ENCODE peak calls at places on chromosomes 6 and 20, in four cellular contexts. One of them, this sample, is unnamed.

GRCh38 chr6:33207569-33208088 is 671 bp upstream of the RING1 start:
- DNase-seq in GM23338: peak
- DNase-seq in GM12865: no peak
- DNase-seq in ELF-1: no peak
- DNase-seq in this sample: peak

GRCh38 chr6:127515794-127516675 is 3.1 kb downstream of the MTCL3 start:
- DNase-seq in GM23338: peak
- DNase-seq in ELF-1: peak
- DNase-seq in GM12865: peak
- DNase-seq in this sample: peak

GRCh38 chr6:17484201-17484606 is 90.8 kb downstream of the CAP2 start:
- DNase-seq in ELF-1: no peak
- DNase-seq in GM23338: no peak
- DNase-seq in GM12865: no peak
- DNase-seq in this sample: no peak

GRCh38 chr20:38723982-38724602 is at the start of gene SLC32A1:
- DNase-seq in GM23338: peak
- DNase-seq in GM12865: no peak
- DNase-seq in ELF-1: no peak
- DNase-seq in this sample: peak

GRCh38 chr6:170224694-170225660 is 65.9 kb downstream of the DLL1 start:
- DNase-seq in GM12865: no peak
- DNase-seq in ELF-1: peak
- DNase-seq in GM23338: no peak
- DNase-seq in this sample: peak

GRCh38 chr6:47135772-47136171 is 93.6 kb upstream of the ADGRF1 start:
- DNase-seq in ELF-1: no peak
- DNase-seq in GM12865: no peak
- DNase-seq in GM23338: peak
- DNase-seq in this sample: no peak

GRCh38 chr6:127077886-127078285 is 40.6 kb upstream of the RSPO3 start:
- DNase-seq in GM23338: no peak
- DNase-seq in GM12865: no peak
- DNase-seq in ELF-1: no peak
- DNase-seq in this sample: no peak

GRCh38 chr6:54299542-54300269 is 8.5 kb upstream of the TINAG start:
- DNase-seq in GM23338: no peak
- DNase-seq in ELF-1: no peak
- DNase-seq in GM12865: no peak
- DNase-seq in this sample: no peak

GRCh38 chr6:111076024-111076680 is 11.2 kb upstream of the SLC16A10 start:
- DNase-seq in ELF-1: no peak
- DNase-seq in GM12865: no peak
- DNase-seq in GM23338: no peak
- DNase-seq in this sample: no peak

GRCh38 chr6:2384518-2384917 is 139.1 kb upstream of the GMDS start:
- DNase-seq in GM23338: no peak
- DNase-seq in ELF-1: no peak
- DNase-seq in GM12865: no peak
- DNase-seq in this sample: no peak

GRCh38 chr6:126396131-126396530 is 56.2 kb downstream of the CENPW start:
- DNase-seq in GM23338: no peak
- DNase-seq in ELF-1: no peak
- DNase-seq in GM12865: no peak
- DNase-seq in this sample: no peak

GRCh38 chr6:28380381-28380780 is 19.2 kb downstream of the ZSCAN12 start:
- DNase-seq in ELF-1: no peak
- DNase-seq in GM23338: no peak
- DNase-seq in GM12865: no peak
- DNase-seq in this sample: no peak

GRCh38 chr20:38514185-38514584 is 41.5 kb downstream of the RALGAPB start:
- DNase-seq in ELF-1: no peak
- DNase-seq in GM23338: no peak
- DNase-seq in GM12865: no peak
- DNase-seq in this sample: peak

GRCh38 chr6:37923514-37923913 is 104.0 kb downstream of the ZFAND3 start:
- DNase-seq in ELF-1: no peak
- DNase-seq in GM12865: no peak
- DNase-seq in GM23338: no peak
- DNase-seq in this sample: no peak

GRCh38 chr6:138692978-138693909 is 80.3 kb upstream of the CCDC28A start:
- DNase-seq in GM23338: peak
- DNase-seq in GM12865: peak
- DNase-seq in ELF-1: peak
- DNase-seq in this sample: peak

GRCh38 chr6:161189891-161190290 is 84.0 kb downstream of the AGPAT4 start:
- DNase-seq in GM23338: no peak
- DNase-seq in GM12865: no peak
- DNase-seq in ELF-1: no peak
- DNase-seq in this sample: no peak

GRCh38 chr6:106167105-106167814 is 81.1 kb downstream of the PRDM1 start:
- DNase-seq in GM23338: no peak
- DNase-seq in ELF-1: no peak
- DNase-seq in GM12865: peak
- DNase-seq in this sample: no peak

GRCh38 chr6:4930025-4930692 is 73.7 kb downstream of the RPP40 start:
- DNase-seq in GM23338: no peak
- DNase-seq in ELF-1: no peak
- DNase-seq in GM12865: no peak
- DNase-seq in this sample: no peak

GRCh38 chr6:26743157-26743821 is 83.7 kb upstream of the ZNF322 start:
- DNase-seq in ELF-1: peak
- DNase-seq in GM12865: no peak
- DNase-seq in GM23338: peak
- DNase-seq in this sample: no peak

GRCh38 chr6:35089935-35090505 is 51.1 kb downstream of the TCP11 start:
- DNase-seq in ELF-1: no peak
- DNase-seq in GM23338: no peak
- DNase-seq in GM12865: no peak
- DNase-seq in this sample: no peak